ENCODE peak calls at places on chromosome 15, in eight cellular contexts. One of them, this sample, is unnamed.

GRCh38 chr15:28861031-28861534 is 12.6 kb upstream of the GOLGA6L7 start:
- DNase-seq in tibial artery: peak
- DNase-seq in GM06990: no peak
- DNase-seq in NCI-H460: no peak
- DNase-seq in substantia nigra: no peak
- DNase-seq in right cardiac atrium: peak
- DNase-seq in progenitor cell of endocrine pancreas: no peak
- DNase-seq in HT1080: no peak
- DNase-seq in this sample: no peak

GRCh38 chr15:66862111-66862815 is 160.2 kb downstream of the SMAD6 start:
- DNase-seq in GM06990: no peak
- DNase-seq in HT1080: peak
- DNase-seq in progenitor cell of endocrine pancreas: no peak
- DNase-seq in tibial artery: no peak
- DNase-seq in substantia nigra: no peak
- DNase-seq in NCI-H460: peak
- DNase-seq in right cardiac atrium: no peak
- DNase-seq in this sample: no peak

GRCh38 chr15:80818996-80819395 is 39.8 kb downstream of the CEMIP start:
- DNase-seq in substantia nigra: no peak
- DNase-seq in GM06990: no peak
- DNase-seq in NCI-H460: no peak
- DNase-seq in HT1080: peak
- DNase-seq in progenitor cell of endocrine pancreas: no peak
- DNase-seq in right cardiac atrium: no peak
- DNase-seq in tibial artery: no peak
- DNase-seq in this sample: no peak

GRCh38 chr15:28911295-28911979 is 25.7 kb downstream of the APBA2 start:
- DNase-seq in NCI-H460: no peak
- DNase-seq in substantia nigra: no peak
- DNase-seq in HT1080: no peak
- DNase-seq in right cardiac atrium: no peak
- DNase-seq in progenitor cell of endocrine pancreas: no peak
- DNase-seq in tibial artery: no peak
- DNase-seq in GM06990: no peak
- DNase-seq in this sample: no peak

GRCh38 chr15:29589975-29590374 is 232.3 kb downstream of the TJP1 start:
- DNase-seq in substantia nigra: no peak
- DNase-seq in right cardiac atrium: no peak
- DNase-seq in progenitor cell of endocrine pancreas: no peak
- DNase-seq in HT1080: no peak
- DNase-seq in GM06990: no peak
- DNase-seq in tibial artery: no peak
- DNase-seq in NCI-H460: no peak
- DNase-seq in this sample: no peak

GRCh38 chr15:58212909-58213526 is 74.8 kb downstream of the AQP9 start:
- DNase-seq in HT1080: peak
- DNase-seq in progenitor cell of endocrine pancreas: no peak
- DNase-seq in substantia nigra: no peak
- DNase-seq in right cardiac atrium: no peak
- DNase-seq in NCI-H460: peak
- DNase-seq in tibial artery: no peak
- DNase-seq in GM06990: no peak
- DNase-seq in this sample: no peak

GRCh38 chr15:82074610-82075009 is 28.8 kb upstream of the MEX3B start:
- DNase-seq in GM06990: no peak
- DNase-seq in NCI-H460: no peak
- DNase-seq in tibial artery: no peak
- DNase-seq in progenitor cell of endocrine pancreas: no peak
- DNase-seq in substantia nigra: no peak
- DNase-seq in HT1080: no peak
- DNase-seq in right cardiac atrium: no peak
- DNase-seq in this sample: no peak

GRCh38 chr15:55917881-55918296 is 75.5 kb downstream of the NEDD4 start:
- DNase-seq in GM06990: no peak
- DNase-seq in tibial artery: peak
- DNase-seq in substantia nigra: no peak
- DNase-seq in HT1080: peak
- DNase-seq in progenitor cell of endocrine pancreas: no peak
- DNase-seq in right cardiac atrium: no peak
- DNase-seq in NCI-H460: peak
- DNase-seq in this sample: no peak

GRCh38 chr15:31216210-31216911 is 110.3 kb upstream of the KLF13 start:
- DNase-seq in tibial artery: peak
- DNase-seq in NCI-H460: peak
- DNase-seq in progenitor cell of endocrine pancreas: peak
- DNase-seq in HT1080: peak
- DNase-seq in substantia nigra: peak
- DNase-seq in right cardiac atrium: peak
- DNase-seq in GM06990: peak
- DNase-seq in this sample: no peak

GRCh38 chr15:84863480-84864428 is 20.7 kb upstream of the SLC28A1 start:
- DNase-seq in NCI-H460: no peak
- DNase-seq in right cardiac atrium: no peak
- DNase-seq in GM06990: no peak
- DNase-seq in progenitor cell of endocrine pancreas: no peak
- DNase-seq in HT1080: no peak
- DNase-seq in tibial artery: no peak
- DNase-seq in substantia nigra: no peak
- DNase-seq in this sample: no peak

GRCh38 chr15:52329150-52329549 is 33.5 kb upstream of the MYO5C start:
- DNase-seq in tibial artery: no peak
- DNase-seq in GM06990: no peak
- DNase-seq in HT1080: no peak
- DNase-seq in progenitor cell of endocrine pancreas: no peak
- DNase-seq in right cardiac atrium: no peak
- DNase-seq in NCI-H460: no peak
- DNase-seq in substantia nigra: no peak
- DNase-seq in this sample: no peak

GRCh38 chr15:76332796-76333195 is 3.8 kb upstream of the ISL2 start:
- DNase-seq in tibial artery: no peak
- DNase-seq in NCI-H460: no peak
- DNase-seq in substantia nigra: no peak
- DNase-seq in HT1080: no peak
- DNase-seq in progenitor cell of endocrine pancreas: no peak
- DNase-seq in GM06990: no peak
- DNase-seq in right cardiac atrium: no peak
- DNase-seq in this sample: no peak

GRCh38 chr15:64024172-64025050 is 21.9 kb downstream of the DAPK2 start:
- DNase-seq in HT1080: no peak
- DNase-seq in NCI-H460: no peak
- DNase-seq in substantia nigra: no peak
- DNase-seq in progenitor cell of endocrine pancreas: no peak
- DNase-seq in right cardiac atrium: no peak
- DNase-seq in tibial artery: no peak
- DNase-seq in GM06990: no peak
- DNase-seq in this sample: no peak

GRCh38 chr15:34708422-34708821 is 46.4 kb downstream of the GJD2 start:
- DNase-seq in substantia nigra: peak
- DNase-seq in tibial artery: no peak
- DNase-seq in progenitor cell of endocrine pancreas: no peak
- DNase-seq in right cardiac atrium: no peak
- DNase-seq in NCI-H460: peak
- DNase-seq in GM06990: no peak
- DNase-seq in HT1080: no peak
- DNase-seq in this sample: no peak

This sample was measured in NCI-H187.